ENCODE peak calls at places on chromosome 4, in four cellular contexts. S is left lung, B is neuronal stem cell, T is aorta. Z is an unnamed sample. For H3K4me1 and H3K27me3, the result is how much of the 10 kb centered on the place peaks cover.

GRCh38 chr4:8072235-8072968 is 86.2 kb downstream of the ABLIM2 start:
- DNase-seq in S (no peak), B (no peak), T (peak), Z (no peak)

GRCh38 chr4:4880492-4880891 is 21.0 kb downstream of the MSX1 start:
- DNase-seq in S (no peak), B (no peak), T (no peak), Z (no peak)

GRCh38 chr4:2790583-2791517 is 2.0 kb upstream of the SH3BP2 start:
- DNase-seq in S (peak), B (no peak), T (peak), Z (no peak)

GRCh38 chr4:113397114-113397701 is 347.8 kb downstream of the ANK2 start:
- DNase-seq in S (no peak), B (no peak), T (no peak), Z (no peak)

GRCh38 chr4:169253087-169253675 is 17.6 kb downstream of the SH3RF1 start:
- DNase-seq in S (no peak), B (no peak), T (no peak), Z (peak)

GRCh38 chr4:128353791-128354190 is 66.2 kb upstream of the PGRMC2 start:
- DNase-seq in S (no peak), B (no peak), T (no peak), Z (no peak)

GRCh38 chr4:105140684-105141490 is 5.8 kb upstream of the TET2 start:
- DNase-seq in S (no peak), B (peak), T (no peak), Z (peak)

GRCh38 chr4:95049838-95050237 is 292.1 kb downstream of the BMPR1B start:
- DNase-seq in S (no peak), B (no peak), T (no peak), Z (no peak)

GRCh38 chr4:86856896-86857295 is 7.7 kb upstream of the SLC10A6 start:
- DNase-seq in S (no peak), B (no peak), T (no peak), Z (no peak)

GRCh38 chr4:151322565-151322964 is 2.8 kb downstream of the SH3D19 start:
- DNase-seq in S (no peak), B (no peak), T (no peak), Z (peak)

GRCh38 chr4:186957952-186958555 is 234.4 kb upstream of the FAT1 start:
- DNase-seq in S (no peak), B (no peak), T (no peak), Z (no peak)

GRCh38 chr4:168076989-168077725 is 15.2 kb upstream of the ANXA10 start:
- DNase-seq in S (peak), B (peak), T (no peak), Z (peak)

GRCh38 chr4:137934921-137935320 is 307.2 kb downstream of the SLC7A11 start:
- DNase-seq in S (no peak), B (no peak), T (no peak), Z (no peak)

GRCh38 chr4:53714377-53715140 is 123.3 kb upstream of the LNX1 start:
- DNase-seq in S (no peak), B (no peak), T (no peak), Z (no peak)

GRCh38 chr4:100311181-100311580 is 120.9 kb upstream of the DDIT4L start:
- DNase-seq in S (no peak), B (no peak), T (no peak), Z (peak)

GRCh38 chr4:48725414-48725813 is 54.7 kb downstream of the FRYL start:
- DNase-seq in S (no peak), B (no peak), T (no peak), Z (no peak)

GRCh38 chr4:145760961-145761929 is 81.3 kb downstream of the C4orf51 start:
- DNase-seq in S (no peak), B (no peak), T (no peak), Z (no peak)

GRCh38 chr4:23373269-23373668 is 516.6 kb downstream of the PPARGC1A start:
- DNase-seq in S (peak), B (no peak), T (no peak), Z (no peak)

GRCh38 chr4:144985536-144985935 is 112.5 kb downstream of the ANAPC10 start:
- DNase-seq in S (no peak), B (no peak), T (no peak), Z (no peak)

GRCh38 chr4:6454112-6454910 is 18.1 kb downstream of the PPP2R2C start:
- DNase-seq in S (no peak), B (no peak), T (peak), Z (no peak)

DNA sequence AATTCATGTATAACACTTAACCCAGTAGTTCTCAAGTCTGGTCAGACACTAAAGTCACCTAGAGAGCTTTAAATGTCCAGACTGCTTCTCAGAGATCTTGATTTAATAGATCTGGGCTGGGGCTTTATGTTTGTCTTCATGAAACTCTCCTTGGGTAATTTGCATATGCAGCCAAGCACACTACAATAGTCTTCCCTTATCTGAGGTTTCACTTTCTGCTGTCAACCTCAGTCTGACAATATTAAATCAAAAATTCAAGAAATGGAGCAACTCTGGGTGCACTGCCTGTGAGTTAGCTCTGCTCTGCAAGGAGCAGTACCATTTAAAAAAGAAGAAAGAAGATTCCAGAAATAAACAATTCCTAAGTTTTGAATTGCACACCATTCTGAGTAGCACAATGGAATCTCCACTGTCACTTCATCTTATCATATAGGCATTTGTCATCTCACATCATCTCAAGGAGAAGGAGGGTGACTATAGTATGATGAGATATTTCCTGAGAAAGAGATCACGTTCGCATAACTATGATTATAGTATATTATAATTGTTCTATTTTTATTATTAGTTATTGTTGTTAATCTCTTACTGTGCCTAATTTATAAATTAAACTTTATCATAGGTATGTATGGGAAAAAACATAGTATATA is 9.4 kb downstream of the FNIP2 start:
- DNase-seq in S (no peak), B (no peak), T (no peak), Z (no peak)
- H3K4me1 ChIP-seq in S (under half), B (under half), T (under half), Z (under half)

GRCh38 chr4:156672492-156672891 is 299.1 kb downstream of the PDGFC start:
- DNase-seq in S (no peak), B (no peak), T (no peak), Z (no peak)

GRCh38 chr4:156672924-156673323 is 298.7 kb downstream of the PDGFC start:
- DNase-seq in S (no peak), B (no peak), T (no peak), Z (no peak)

GRCh38 chr4:156677136-156677535 is 294.5 kb downstream of the PDGFC start:
- DNase-seq in S (no peak), B (peak), T (no peak), Z (peak)

GRCh38 chr4:156676116-156676851 is 295.3 kb downstream of the PDGFC start:
- DNase-seq in S (no peak), B (no peak), T (no peak), Z (no peak)

DNA sequence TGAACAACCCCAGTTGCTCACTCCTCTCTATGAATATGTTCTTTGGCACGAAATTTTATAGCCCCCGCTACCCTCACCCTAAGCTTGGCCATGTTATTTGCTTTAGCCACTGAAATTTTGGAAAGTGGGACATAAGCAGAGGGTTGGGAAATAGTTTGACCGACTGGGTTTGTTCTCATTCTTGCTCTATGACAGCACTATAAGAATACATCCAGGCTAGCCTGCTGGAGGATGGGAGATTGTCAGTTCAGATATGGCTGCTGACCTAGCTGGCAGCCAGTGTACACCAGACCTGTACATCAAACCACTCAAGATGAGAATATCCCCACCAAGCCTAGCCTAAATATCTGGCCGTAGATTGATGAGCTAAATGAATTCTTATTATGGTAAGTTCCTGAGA is 298.1 kb downstream of the PDGFC start:
- DNase-seq in S (no peak), B (no peak), T (no peak), Z (no peak)
- H3K4me3 ChIP-seq in S (no peak), B (no peak), T (no peak), Z (no peak)

DNA sequence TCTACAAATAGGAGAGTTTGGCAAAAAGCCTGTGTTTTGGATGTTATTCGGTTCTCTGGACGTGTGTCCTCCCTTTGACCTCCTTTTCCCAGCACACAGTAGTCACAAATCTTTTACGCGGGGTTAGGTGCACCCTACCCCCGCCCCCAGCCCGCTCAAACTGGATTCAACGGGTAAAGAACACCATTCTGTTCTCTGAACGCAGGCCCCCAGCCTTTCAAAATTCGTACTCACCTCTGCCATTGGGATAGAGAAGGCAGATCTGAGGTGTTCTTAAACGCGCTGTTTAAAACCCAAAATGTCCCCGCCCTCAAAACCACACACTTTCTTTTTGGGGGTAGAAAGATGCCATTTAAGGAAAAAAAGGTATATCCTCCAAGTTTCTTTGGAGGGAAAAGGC is 2.7 kb downstream of the LEF1 start:
- DNase-seq in S (no peak), B (no peak), T (no peak), Z (no peak)
- H3K27me3 ChIP-seq in S (half or more), B (under half), T (under half), Z (under half)

DNA sequence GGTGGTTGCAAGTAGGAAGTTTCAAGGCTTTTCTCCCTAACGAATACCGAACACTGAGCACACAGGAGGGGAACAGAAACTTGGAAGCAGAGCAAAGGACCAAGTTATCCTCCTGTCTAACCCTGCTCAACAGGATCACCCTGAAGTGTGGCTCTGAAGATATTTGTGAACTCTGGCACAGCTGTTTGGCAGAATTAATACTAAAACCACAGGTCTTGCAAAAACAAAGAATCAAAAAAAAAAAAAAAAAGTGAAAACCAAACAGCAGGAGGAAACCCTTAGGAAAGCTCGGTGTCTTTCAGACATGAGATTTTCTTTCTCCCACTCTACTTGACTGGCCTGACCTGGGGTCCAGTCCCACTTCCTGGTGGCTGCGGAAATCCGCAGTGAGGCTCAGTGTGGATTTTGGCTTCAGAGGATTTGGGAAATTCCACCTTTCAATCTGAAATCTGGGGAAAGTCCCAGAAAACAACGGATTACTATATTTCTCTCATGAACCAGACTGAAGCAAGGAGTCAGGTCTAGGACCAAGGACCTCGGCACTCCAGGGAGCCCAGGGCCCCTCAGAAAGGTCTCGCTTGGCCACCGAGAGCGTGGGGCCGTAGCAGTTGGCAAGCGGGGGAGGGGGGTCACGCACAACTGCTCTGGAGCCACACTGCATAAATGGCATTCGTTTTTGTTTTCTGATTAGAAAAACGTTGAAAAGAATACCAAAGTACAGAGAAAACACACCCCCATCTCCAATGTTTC is 867 bp downstream of the TIFA start:
- DNase-seq in S (no peak), B (no peak), T (no peak), Z (peak)
- H3K4me1 ChIP-seq in S (under half), B (under half), T (under half), Z (under half)

GRCh38 chr4:188029114-188029513 is 33.5 kb downstream of the ZFP42 start:
- DNase-seq in S (no peak), B (no peak), T (no peak), Z (no peak)

GRCh38 chr4:188032583-188032982 is 37.0 kb downstream of the ZFP42 start:
- DNase-seq in S (no peak), B (peak), T (no peak), Z (no peak)

GRCh38 chr4:188031751-188032150 is 36.2 kb downstream of the ZFP42 start:
- DNase-seq in S (no peak), B (no peak), T (no peak), Z (no peak)

GRCh38 chr4:188030401-188030800 is 34.8 kb downstream of the ZFP42 start:
- DNase-seq in S (no peak), B (no peak), T (no peak), Z (no peak)

DNA sequence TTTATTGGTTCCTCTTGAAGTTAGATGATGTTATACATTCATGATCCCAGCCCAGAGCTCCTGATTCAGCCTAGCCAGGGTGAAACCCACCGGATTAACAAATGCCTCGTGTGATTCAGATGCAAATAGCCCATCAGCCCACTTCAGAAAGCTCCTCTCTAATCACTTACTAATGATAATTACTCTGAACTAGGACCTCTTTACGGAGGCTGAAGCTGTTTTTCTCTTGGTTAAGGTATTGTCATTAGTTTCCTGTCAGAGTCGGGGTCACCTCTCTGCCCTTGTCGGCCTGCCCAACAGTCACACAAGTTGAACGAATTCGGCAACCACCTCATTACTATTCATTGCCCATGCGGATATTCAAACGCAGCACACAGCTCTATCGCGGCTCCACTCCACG is 36.6 kb downstream of the ZFP42 start:
- DNase-seq in S (no peak), B (peak), T (no peak), Z (peak)
- H3K4me3 ChIP-seq in S (no peak), B (no peak), T (no peak), Z (no peak)

DNA sequence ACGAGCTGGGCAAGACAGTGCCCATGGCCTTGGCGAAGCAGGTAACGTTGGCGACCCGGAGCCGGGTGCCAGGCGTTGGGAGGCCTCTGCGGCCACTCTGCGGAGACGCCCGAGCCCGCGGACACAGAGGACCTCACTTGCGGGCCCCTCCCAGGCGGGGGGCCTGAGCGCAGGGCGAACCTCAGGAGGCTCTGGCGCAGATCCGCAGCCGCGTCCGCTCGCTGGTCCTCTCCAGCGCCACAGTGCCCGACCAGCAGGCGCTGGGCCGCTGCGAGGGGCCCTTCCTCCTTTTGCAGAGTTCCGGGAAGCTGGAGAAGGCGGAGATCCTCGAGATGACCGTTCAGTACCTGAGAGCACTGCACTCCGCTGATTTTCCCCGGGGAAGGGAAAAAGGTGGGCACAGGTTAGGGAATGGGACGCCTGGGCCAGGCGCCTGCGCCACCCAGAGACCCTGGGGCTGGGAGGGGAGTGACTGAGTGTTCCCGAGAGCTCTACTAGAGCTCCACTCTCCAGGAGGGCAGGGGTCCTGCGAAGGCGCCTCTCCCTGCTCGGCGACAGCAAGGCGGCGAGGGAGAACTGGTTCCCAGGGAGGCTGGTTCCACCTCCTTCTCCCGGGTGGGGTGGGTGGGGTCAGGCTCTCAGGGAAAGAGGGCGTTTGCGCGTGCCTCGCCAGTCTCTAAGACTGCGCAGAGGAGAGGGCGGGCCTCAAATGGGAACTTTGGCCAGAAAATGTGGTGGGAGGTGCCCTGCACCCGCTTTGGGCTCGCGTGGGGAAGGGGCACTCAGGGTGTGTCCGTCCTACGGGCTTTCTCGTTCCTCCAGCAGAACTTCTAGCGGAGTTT is 1.4 kb downstream of the HELT start:
- DNase-seq in S (no peak), B (no peak), T (no peak), Z (no peak)
- H3K27me3 ChIP-seq in S (half or more), B (under half), T (under half), Z (half or more)